ENCODE peak calls at places on chromosomes 2 and 18, in five cellular contexts. C is astrocyte of the spinal cord, P is HFF-Myc, N is ovary, Y is WERI-Rb-1. Z is an unnamed sample.

GRCh38 chr2:68255736-68256450 is 3.6 kb upstream of the PPP3R1 start:
- DNase-seq in P (no peak), N (no peak), C (peak), Y (no peak), Z (no peak)

GRCh38 chr2:68730828-68731227 is 3.8 kb upstream of the ARHGAP25 start:
- DNase-seq in P (no peak), Y (no peak), N (no peak), C (no peak), Z (no peak)

GRCh38 chr18:10518595-10519273 is 7.1 kb upstream of the NAPG start:
- DNase-seq in Y (peak), N (peak), C (peak), P (no peak), Z (peak)

GRCh38 chr2:211631503-211631902 is 907.1 kb downstream of the ERBB4 start:
- DNase-seq in N (no peak), P (no peak), C (no peak), Y (no peak), Z (no peak)

GRCh38 chr2:112813043-112813966 is 23.3 kb downstream of the IL1B start:
- DNase-seq in C (no peak), N (no peak), P (no peak), Y (no peak), Z (no peak)

GRCh38 chr2:96250188-96250587 is 15.6 kb downstream of the TMEM127 start:
- DNase-seq in Y (no peak), C (no peak), N (no peak), P (no peak), Z (no peak)

GRCh38 chr2:58427572-58428285 is 186.6 kb upstream of the FANCL start:
- DNase-seq in Y (peak), C (peak), N (peak), P (no peak), Z (peak)

GRCh38 chr2:44285237-44285636 is 10.0 kb downstream of the SLC3A1 start:
- DNase-seq in P (peak), Y (no peak), C (no peak), N (no peak), Z (no peak)

GRCh38 chr2:56534321-56534720 is 350.5 kb downstream of the CCDC85A start:
- DNase-seq in P (no peak), Y (no peak), N (no peak), C (no peak), Z (peak)

GRCh38 chr2:211854832-211855231 is 683.8 kb downstream of the ERBB4 start:
- DNase-seq in N (no peak), P (no peak), C (no peak), Y (no peak), Z (no peak)

GRCh38 chr18:3675446-3675845 is 225.5 kb downstream of the TGIF1 start:
- DNase-seq in Y (no peak), N (no peak), C (peak), P (no peak), Z (no peak)

GRCh38 chr2:8566788-8567468 is 114.9 kb upstream of the ID2 start:
- DNase-seq in Y (no peak), C (no peak), P (no peak), N (no peak), Z (no peak)

GRCh38 chr2:112516801-112517200 is 25.5 kb upstream of the POLR1B start:
- DNase-seq in C (no peak), P (no peak), N (no peak), Y (no peak), Z (no peak)

GRCh38 chr2:36770542-36771287 is 74.2 kb downstream of the VIT start:
- DNase-seq in P (peak), C (no peak), N (no peak), Y (peak), Z (peak)

GRCh38 chr2:164065038-164065437 is 329.2 kb upstream of the FIGN start:
- DNase-seq in Y (no peak), P (no peak), N (no peak), C (no peak), Z (no peak)

GRCh38 chr2:201432551-201433388 is 18.5 kb downstream of the TRAK2 start:
- DNase-seq in N (no peak), Y (no peak), C (peak), P (no peak), Z (peak)

GRCh38 chr2:219125225-219125885 is 35.3 kb downstream of the NHEJ1 start:
- DNase-seq in P (no peak), C (peak), N (peak), Y (no peak), Z (peak)

GRCh38 chr2:78309460-78309859 is 716.0 kb upstream of the REG3G start:
- DNase-seq in N (no peak), Y (no peak), P (no peak), C (no peak), Z (no peak)

GRCh38 chr2:23566236-23567142 is 181.5 kb downstream of the KLHL29 start:
- DNase-seq in P (no peak), N (no peak), C (no peak), Y (peak), Z (peak)

DNA sequence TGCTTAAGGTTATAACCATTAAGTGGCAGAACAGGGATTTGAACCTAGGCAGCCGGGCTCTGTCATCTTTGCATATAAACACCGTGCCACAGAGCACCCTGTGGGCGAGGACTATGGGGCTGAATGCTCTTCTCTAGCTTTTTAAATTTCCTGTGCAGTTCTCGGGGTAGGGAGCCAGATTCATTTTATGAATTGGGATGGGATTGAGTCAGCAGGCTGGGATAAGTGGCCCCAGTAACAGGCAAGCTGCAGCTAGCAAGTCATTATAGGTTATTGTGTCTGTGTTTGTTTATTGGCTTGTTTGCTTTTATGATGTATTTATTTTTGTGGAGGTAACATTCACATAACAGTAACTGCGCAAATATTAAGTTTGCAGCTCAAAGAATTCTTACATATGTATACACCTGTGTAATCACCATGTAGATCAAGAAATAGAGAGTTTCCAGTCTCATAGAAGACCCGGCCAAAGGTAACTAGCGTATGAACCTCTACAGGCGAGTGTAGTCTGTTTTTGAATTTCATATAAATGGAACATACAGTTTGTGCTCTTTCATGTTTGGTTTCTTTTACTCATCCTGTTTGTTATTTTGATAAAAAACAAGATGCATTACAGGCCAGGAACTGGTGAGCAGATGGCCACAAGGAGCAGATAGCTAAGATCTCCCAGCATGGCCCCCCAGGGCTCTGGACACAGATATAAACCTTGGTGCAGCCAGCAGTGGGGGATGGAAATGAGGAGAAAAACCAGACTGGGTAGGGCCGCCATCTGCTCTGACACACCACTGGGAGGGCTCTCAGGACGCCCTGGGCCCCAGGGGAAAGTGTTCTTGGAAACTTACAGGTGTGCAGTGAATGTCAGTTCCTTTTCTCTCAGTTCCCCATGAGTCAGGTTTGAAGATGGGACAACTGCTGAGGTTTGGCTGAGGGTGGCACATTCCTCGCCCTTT is 49.2 kb upstream of the GPR155 start:
- DNase-seq in C (no peak), N (no peak), Y (peak), P (no peak), Z (no peak)
- H3K4me3 ChIP-seq in C (no peak), N (no peak), Y (peak), P (no peak), Z (no peak)

DNA sequence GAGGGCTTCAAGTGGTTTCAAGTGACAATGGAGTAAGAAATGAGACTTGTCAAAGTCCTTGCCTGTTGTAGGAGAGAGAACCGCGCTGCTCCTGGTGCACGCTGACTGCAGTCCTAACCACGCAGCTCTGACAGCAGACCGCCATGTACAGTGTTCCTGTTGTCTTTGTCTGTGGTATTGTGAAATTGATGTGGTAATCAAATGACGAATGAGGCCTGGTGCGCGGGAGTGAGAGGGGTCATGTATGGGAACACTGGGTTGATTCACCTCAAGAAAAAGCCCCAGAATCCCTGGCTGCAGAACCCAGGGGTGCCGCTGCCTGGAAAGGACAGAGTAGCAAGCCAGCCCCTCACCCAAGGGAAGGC is 64.0 kb downstream of the INPP4A start:
- DNase-seq in N (no peak), P (no peak), Y (no peak), C (peak), Z (peak)
- H3K4me3 ChIP-seq in N (no peak), P (no peak), Y (no peak), C (no peak), Z (no peak)

DNA sequence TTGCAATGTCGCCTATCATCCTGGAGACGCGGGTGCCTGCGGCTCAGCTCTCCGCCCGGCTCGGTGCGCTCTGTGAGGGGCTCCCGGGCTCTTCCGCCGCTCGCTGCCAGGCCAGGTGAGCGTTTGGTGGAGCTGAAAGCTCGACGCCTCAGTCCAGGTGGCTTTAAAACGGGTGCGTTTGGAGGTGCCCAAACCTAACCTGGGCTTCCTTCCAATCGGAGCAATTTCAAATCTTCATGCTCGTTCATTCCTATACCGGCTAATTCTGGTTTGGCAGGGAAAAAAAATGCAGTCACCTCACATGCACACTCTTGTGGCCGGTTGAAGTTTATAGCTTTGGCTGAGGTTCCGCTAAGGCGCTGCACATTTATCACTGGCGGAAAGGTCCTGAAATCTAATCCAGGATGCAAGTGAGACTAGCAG is at the start of gene SLC16A14:
- DNase-seq in Y (peak), P (peak), N (no peak), C (peak), Z (peak)
- H3K4me3 ChIP-seq in Y (peak), P (peak), N (peak), C (peak), Z (peak)

GRCh38 chr2:109489296-109489695 is 124.5 kb downstream of the SEPTIN10 start:
- DNase-seq in P (no peak), N (no peak), Y (no peak), C (no peak), Z (no peak)

GRCh38 chr2:109494842-109495241 is 118.9 kb downstream of the SEPTIN10 start:
- DNase-seq in Y (no peak), P (no peak), N (no peak), C (no peak), Z (no peak)

GRCh38 chr2:109497447-109497846 is 116.3 kb downstream of the SEPTIN10 start:
- DNase-seq in Y (no peak), P (peak), C (peak), N (no peak), Z (no peak)

GRCh38 chr2:109494351-109494750 is 119.4 kb downstream of the SEPTIN10 start:
- DNase-seq in Y (no peak), C (no peak), P (no peak), N (no peak), Z (no peak)

DNA sequence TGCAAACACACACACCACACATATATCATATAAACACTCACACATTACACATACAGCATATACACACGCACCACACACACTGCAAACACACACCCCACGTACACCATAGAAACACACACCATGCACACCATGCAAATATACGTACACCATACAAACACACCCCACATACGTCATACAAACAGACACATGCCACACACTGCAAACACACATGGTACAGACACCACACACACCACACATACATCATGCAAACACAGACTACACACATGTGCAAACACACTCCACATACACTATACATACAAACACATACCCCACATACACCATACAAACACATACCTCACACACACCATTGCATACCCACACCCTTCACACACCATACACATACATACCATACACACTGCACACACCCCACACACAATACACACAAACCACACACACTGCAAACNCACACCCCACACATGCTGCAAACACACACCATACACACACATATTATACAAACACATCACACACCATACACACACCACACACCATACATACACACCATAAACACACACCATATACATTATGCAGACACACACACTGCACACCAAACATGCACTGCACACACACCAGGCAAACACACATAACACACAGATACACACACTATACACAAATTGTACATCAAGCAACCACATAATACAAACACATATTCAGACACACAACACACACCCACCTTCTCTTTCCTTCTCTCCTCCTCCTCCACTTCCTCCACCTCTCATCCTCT is 120.4 kb downstream of the SEPTIN10 start:
- DNase-seq in Y (no peak), N (no peak), P (no peak), C (no peak), Z (no peak)
- H3K4me3 ChIP-seq in Y (no peak), N (no peak), P (no peak), C (no peak), Z (no peak)

GRCh38 chr2:62194558-62195420 is 1.1 kb upstream of the B3GNT2 start:
- DNase-seq in C (no peak), N (peak), Y (no peak), P (no peak), Z (peak)
- H3K4me3 ChIP-seq in C (peak), N (peak), Y (no peak), P (peak), Z (peak)

DNA sequence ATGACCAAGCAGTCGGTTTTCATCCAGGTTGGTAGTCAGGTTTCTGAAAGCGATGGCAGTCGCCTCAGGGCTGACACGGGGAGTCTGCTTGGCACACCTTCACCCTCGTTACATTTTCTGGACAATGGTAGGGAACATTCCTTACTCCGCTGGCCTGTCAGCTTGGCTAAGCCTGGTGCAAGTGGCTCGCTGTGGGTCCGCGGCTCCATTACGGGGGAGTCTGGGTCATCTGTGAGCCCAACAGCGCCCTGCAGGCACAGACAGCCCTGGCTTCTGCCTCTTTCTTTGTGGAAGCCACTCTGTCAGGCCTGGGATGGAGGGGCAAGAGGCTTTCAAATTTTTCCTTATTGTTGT is 95.6 kb downstream of the HDAC4 start:
- DNase-seq in Y (no peak), P (no peak), C (no peak), N (peak), Z (no peak)
- H3K4me3 ChIP-seq in Y (no peak), P (no peak), C (no peak), N (no peak), Z (no peak)

DNA sequence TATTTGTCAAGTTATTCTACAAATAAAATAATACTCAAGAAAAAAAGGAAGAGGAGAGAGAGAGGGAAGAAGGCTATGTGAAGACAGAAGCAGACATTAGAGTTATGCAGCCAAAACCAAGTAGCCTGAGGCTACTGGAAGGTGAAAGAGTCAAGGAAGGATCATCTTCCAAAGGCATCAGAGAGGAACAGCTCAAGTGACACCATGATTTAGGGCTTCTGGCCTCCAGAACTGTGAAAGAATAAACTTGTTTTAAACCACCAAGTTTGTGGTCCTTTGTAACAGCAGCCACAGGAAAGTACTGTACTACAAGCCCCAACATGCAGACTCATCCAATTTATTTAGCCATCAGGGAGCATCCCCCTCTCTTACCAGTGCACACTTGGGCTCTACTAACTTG is 788.5 kb upstream of the LRRTM1 start:
- DNase-seq in P (no peak), C (no peak), Y (no peak), N (no peak), Z (no peak)
- H3K4me3 ChIP-seq in P (no peak), C (no peak), Y (no peak), N (no peak), Z (no peak)

GRCh38 chr2:3257842-3258241 is 119.8 kb downstream of the EIPR1 start:
- DNase-seq in N (no peak), Y (no peak), P (no peak), C (no peak), Z (no peak)
- H3K4me3 ChIP-seq in N (no peak), Y (no peak), P (no peak), C (no peak), Z (no peak)

DNA sequence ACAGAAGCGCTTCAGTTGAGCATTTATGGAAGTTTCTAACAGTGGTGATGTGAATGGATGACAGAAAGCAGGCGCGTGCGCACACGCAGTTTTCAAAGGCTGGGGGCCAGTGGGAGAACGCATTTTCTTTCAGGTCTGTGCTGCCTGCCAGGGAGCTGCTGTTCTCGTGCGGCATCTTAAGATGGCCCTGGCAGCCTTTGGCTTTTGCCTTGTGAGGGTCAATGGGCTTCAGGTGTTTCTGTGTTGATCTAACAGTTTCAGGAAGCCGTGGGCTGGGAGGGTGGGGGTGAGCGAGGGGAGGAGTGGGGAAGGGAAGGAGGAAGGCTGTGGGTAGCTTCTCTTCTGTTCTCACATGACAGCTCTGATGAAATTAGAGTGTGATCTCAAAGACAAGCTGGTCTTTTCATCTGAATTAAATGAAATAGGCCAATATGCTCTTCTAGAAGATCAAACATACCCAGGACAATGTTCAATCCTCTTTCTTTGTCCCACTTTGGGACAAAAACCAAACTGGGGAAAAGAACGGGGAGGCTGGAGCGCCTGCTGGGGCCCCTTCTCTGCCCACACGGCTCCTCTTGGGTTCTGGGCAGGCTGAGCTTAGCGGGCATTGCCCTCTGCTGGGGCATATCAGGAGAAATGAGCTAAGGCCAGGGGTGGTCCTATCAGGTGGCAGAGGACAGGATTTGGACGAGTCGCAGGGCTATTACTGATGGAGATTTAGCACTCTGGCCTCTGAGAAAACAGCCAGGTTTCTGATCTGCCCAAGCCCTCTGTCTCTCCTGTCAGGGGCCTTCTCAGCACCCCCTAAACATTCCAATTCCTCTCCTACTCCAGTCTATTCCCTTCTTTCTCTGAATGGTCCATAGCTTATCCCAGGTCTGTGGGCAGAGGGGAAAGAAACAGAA is 126.2 kb upstream of the LGALSL start:
- DNase-seq in P (no peak), Y (peak), N (no peak), C (peak), Z (peak)
- H3K4me3 ChIP-seq in P (no peak), Y (no peak), N (peak), C (peak), Z (peak)

GRCh38 chr2:10919415-10919775 is 7.7 kb downstream of the KCNF1 start:
- DNase-seq in P (no peak), Y (no peak), C (no peak), N (no peak), Z (no peak)
- H3K4me3 ChIP-seq in P (no peak), Y (no peak), C (no peak), N (no peak), Z (no peak)

Z was measured in choroid plexus epithelial cell.